ENCODE peak calls at places on chromosomes 16 and 17, in ten cellular contexts. M is astrocyte of the spinal cord; E is EL; I is CD8-positive, alpha-beta T cell; O is HFFc6; S is NCI-H146; H is stomach; J is islet precursor cell; P is EH; X is NCI-H2029. C is an unnamed sample.

GRCh38 chr16:883781-884180 is 83.2 kb upstream of the GNG13 start:
- DNase-seq in I (no peak), O (no peak), M (no peak), E (no peak), H (no peak), S (no peak), P (no peak), X (no peak), J (no peak), C (no peak)

GRCh38 chr17:83176272-83176955 is 97.0 kb downstream of the METRNL start:
- DNase-seq in M (no peak), P (no peak), O (no peak), S (no peak), I (peak; percentile 5), J (peak; percentile 43), H (no peak), X (no peak), E (no peak), C (no peak)

GRCh38 chr16:55480228-55480655 is 1.2 kb downstream of the MMP2 start:
- DNase-seq in P (peak; percentile 93), H (peak; percentile 63), X (no peak), I (no peak), E (peak; percentile 91), J (peak; percentile 77), M (peak; percentile 92), S (no peak), O (peak; percentile 82), C (no peak)

GRCh38 chr17:8631554-8631877 is 991 bp upstream of the MYH10 start:
- DNase-seq in P (no peak), J (no peak), H (no peak), E (no peak), S (no peak), I (no peak), M (peak; percentile 16), O (no peak), X (no peak), C (no peak)

GRCh38 chr16:70676571-70677498 is 9.0 kb downstream of the MTSS2 start:
- DNase-seq in E (no peak), X (no peak), M (no peak), O (no peak), S (no peak), I (no peak), J (no peak), P (peak; percentile 52), H (no peak), C (no peak)

GRCh38 chr17:7393613-7394451 is 493 bp downstream of the PLSCR3 start:
- DNase-seq in S (peak; percentile 70), P (peak; percentile 37), J (peak; percentile 68), H (peak; percentile 33), E (peak; percentile 39), I (no peak), X (no peak), M (no peak), O (no peak), C (no peak)

GRCh38 chr16:25922438-25922837 is 230.7 kb downstream of the HS3ST4 start:
- DNase-seq in I (no peak), X (peak; percentile 70), M (no peak), E (no peak), J (no peak), O (no peak), H (no peak), S (no peak), P (no peak), C (no peak)

GRCh38 chr17:76376318-76377133 is 7.9 kb upstream of the SPHK1 start:
- DNase-seq in X (no peak), J (no peak), S (peak; percentile 5), E (no peak), I (no peak), O (no peak), P (no peak), H (no peak), M (no peak), C (no peak)

GRCh38 chr17:18319604-18320256 is 4.6 kb downstream of the SMCR8 start:
- DNase-seq in O (peak; percentile 55), S (peak; percentile 6), P (peak; percentile 76), I (no peak), H (peak; percentile 27), X (no peak), J (peak; percentile 89), E (peak; percentile 51), M (peak; percentile 43), C (peak; percentile 58)

GRCh38 chr17:62792122-62792800 is 15.9 kb downstream of the MARCHF10 start:
- DNase-seq in M (peak; percentile 97), O (peak; percentile 91), H (no peak), X (peak; percentile 44), I (no peak), P (peak; percentile 96), E (peak; percentile 98), S (no peak), J (peak; percentile 64), C (no peak)

GRCh38 chr16:86862596-86862995 is 284.2 kb downstream of the FOXL1 start:
- DNase-seq in X (no peak), P (peak; percentile 21), J (no peak), I (no peak), S (no peak), O (no peak), E (no peak), M (peak; percentile 34), H (no peak), C (no peak)

GRCh38 chr17:66087073-66087472 is 104.9 kb downstream of the CEP112 start:
- DNase-seq in J (no peak), P (peak; percentile 25), S (no peak), M (peak; percentile 9), I (no peak), X (no peak), E (peak; percentile 23), H (no peak), O (no peak), C (no peak)

GRCh38 chr16:23072084-23072599 is 77.1 kb downstream of the USP31 start:
- DNase-seq in P (peak; percentile 74), J (peak; percentile 44), H (peak; percentile 80), I (no peak), S (no peak), E (peak; percentile 70), O (peak; percentile 80), M (peak; percentile 86), X (no peak), C (peak; percentile 25)

GRCh38 chr16:64184156-64184555 is 937.7 kb downstream of the CDH11 start:
- DNase-seq in O (peak; percentile 16), J (no peak), H (no peak), E (no peak), X (no peak), I (no peak), M (no peak), P (peak; percentile 22), S (no peak), C (no peak)

GRCh38 chr16:85329059-85329812 is 217.0 kb upstream of the CIBAR2 start:
- DNase-seq in M (peak; percentile 61), X (peak; percentile 50), S (peak; percentile 88), I (no peak), E (no peak), H (peak; percentile 56), O (no peak), P (peak; percentile 41), J (peak; percentile 88), C (no peak)

GRCh38 chr16:89175280-89176146 is 4.0 kb downstream of the CDH15 start:
- DNase-seq in X (no peak), O (no peak), M (no peak), J (no peak), P (no peak), S (no peak), E (no peak), I (no peak), H (no peak), C (peak; percentile 87)

GRCh38 chr17:78723001-78723796 is 58.9 kb downstream of the CYTH1 start:
- DNase-seq in M (peak; percentile 37), X (no peak), J (peak; percentile 93), E (no peak), S (peak; percentile 84), P (peak; percentile 35), H (no peak), O (no peak), I (no peak), C (peak; percentile 88)

GRCh38 chr17:18028684-18029540 is 10.1 kb downstream of the ATPAF2 start:
- DNase-seq in P (no peak), E (no peak), H (no peak), O (no peak), I (no peak), J (peak; percentile 53), S (peak; percentile 72), X (no peak), M (no peak), C (no peak)